ENCODE peak calls at places on chromosomes 6 and 20, in seven cellular contexts. F is psoas muscle, T is MCF 10A, G is CD14-positive monocyte, E is AG04449, J is upper lobe of left lung, Q is neural crest cell. K is an unnamed sample.

GRCh38 chr6:143002686-143003085 is 57.7 kb upstream of the HIVEP2 start:
- DNase-seq in F (no peak), T (no peak), G (no peak), E (no peak), J (no peak), Q (no peak), K (no peak)

GRCh38 chr6:57216235-57217101 is 5.6 kb downstream of the RAB23 start:
- DNase-seq in F (no peak), T (peak), G (no peak), E (no peak), J (no peak), Q (no peak), K (no peak)

GRCh38 chr6:130557481-130558112 is 191.8 kb downstream of the TMEM200A start:
- DNase-seq in F (no peak), T (no peak), G (no peak), E (no peak), J (no peak), Q (no peak), K (no peak)

GRCh38 chr6:138188278-138188923 is 26.7 kb downstream of the ARFGEF3 start:
- DNase-seq in F (no peak), T (no peak), G (no peak), E (no peak), J (no peak), Q (no peak), K (no peak)

GRCh38 chr6:128803911-128804310 is 79.0 kb upstream of the LAMA2 start:
- DNase-seq in F (no peak), T (peak), G (no peak), E (peak), J (no peak), Q (no peak), K (no peak)

GRCh38 chr6:138378463-138378862 is 758 bp downstream of the SMIM28 start:
- DNase-seq in F (no peak), T (no peak), G (no peak), E (no peak), J (no peak), Q (no peak), K (no peak)

GRCh38 chr6:152748843-152749242 is 1.8 kb upstream of the VIP start:
- DNase-seq in F (no peak), T (peak), G (no peak), E (no peak), J (no peak), Q (no peak), K (peak)

GRCh38 chr20:48586728-48587127 is 241.1 kb downstream of the PREX1 start:
- DNase-seq in F (no peak), T (no peak), G (no peak), E (no peak), J (no peak), Q (no peak), K (no peak)

GRCh38 chr6:133969285-133969946 is 16.4 kb downstream of the TBPL1 start:
- DNase-seq in F (no peak), T (no peak), G (no peak), E (no peak), J (no peak), Q (no peak), K (no peak)

GRCh38 chr6:108187519-108187918 is 21.7 kb downstream of the NR2E1 start:
- DNase-seq in F (no peak), T (no peak), G (no peak), E (no peak), J (no peak), Q (no peak), K (no peak)

GRCh38 chr6:113645576-113645970 is 211.6 kb upstream of the MARCKS start:
- DNase-seq in F (no peak), T (peak), G (no peak), E (peak), J (no peak), Q (no peak), K (no peak)

GRCh38 chr6:142871910-142872331 is 73.1 kb downstream of the HIVEP2 start:
- DNase-seq in F (no peak), T (peak), G (peak), E (peak), J (peak), Q (no peak), K (peak)

GRCh38 chr6:35496036-35496850 is 636 bp downstream of the TEAD3 start:
- DNase-seq in F (peak), T (no peak), G (no peak), E (no peak), J (no peak), Q (peak), K (peak)

GRCh38 chr6:73203098-73203497 is 22.2 kb downstream of the KHDC1L start:
- DNase-seq in F (no peak), T (peak), G (no peak), E (no peak), J (no peak), Q (no peak), K (peak)

GRCh38 chr6:39092124-39092523 is 22.9 kb downstream of the SAYSD1 start:
- DNase-seq in F (no peak), T (peak), G (no peak), E (no peak), J (no peak), Q (no peak), K (peak)

GRCh38 chr6:29009358-29009757 is 4.2 kb upstream of the ZNF311 start:
- DNase-seq in F (no peak), T (no peak), G (no peak), E (no peak), J (no peak), Q (no peak), K (no peak)

GRCh38 chr20:53760025-53760441 is 166.4 kb upstream of the ZNF217 start:
- DNase-seq in F (no peak), T (no peak), G (no peak), E (no peak), J (no peak), Q (no peak), K (no peak)

GRCh38 chr6:149128489-149129145 is 188.9 kb upstream of the TAB2 start:
- DNase-seq in F (no peak), T (no peak), G (no peak), E (no peak), J (no peak), Q (no peak), K (no peak)

GRCh38 chr6:39060467-39061160 is 12.0 kb downstream of the GLP1R start:
- DNase-seq in F (no peak), T (no peak), G (peak), E (no peak), J (no peak), Q (no peak), K (no peak)

DNA sequence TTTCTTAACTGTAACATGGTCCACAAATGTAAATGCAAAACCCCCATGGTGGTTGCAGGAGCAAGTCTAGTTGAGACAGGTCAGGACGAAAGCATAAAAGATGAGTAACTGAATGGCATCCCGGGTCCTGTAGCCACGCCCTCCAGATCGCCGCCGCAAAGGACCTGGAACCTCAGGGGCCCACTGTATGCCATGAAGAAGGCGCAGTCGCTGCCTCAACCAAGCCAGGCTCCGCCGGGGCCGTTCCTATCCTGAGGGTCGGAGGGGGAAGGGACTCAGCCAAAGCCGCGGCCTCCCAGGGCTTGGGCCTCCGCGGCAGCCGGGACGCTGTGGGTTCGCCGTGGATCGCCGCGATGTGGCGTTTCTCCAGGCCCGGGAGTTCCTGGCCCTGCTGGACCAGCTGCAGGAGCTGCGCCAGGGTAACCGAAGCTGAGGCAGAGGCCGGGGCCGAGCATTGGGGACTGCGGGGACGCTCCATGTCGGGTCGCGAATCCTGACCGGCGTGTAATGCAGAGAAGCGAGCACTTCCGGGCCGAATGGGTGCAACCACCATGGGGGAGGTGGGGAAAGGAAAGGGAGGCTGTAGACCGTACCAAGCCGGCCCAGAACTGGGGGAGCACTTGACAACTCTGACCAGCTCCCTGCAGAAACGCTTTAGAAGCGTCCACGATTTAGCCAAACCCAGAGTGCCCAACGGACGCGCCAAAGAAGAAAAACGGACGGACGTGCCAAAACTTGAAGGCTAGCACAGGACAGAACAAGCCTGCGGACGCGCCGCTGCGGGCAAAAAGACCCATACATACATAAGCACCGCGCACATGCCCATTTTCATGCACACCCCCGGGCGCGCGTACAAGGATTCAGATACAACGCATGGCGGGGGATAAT is 11.1 kb downstream of the RPL7L1 start:
- DNase-seq in F (peak), T (peak), G (peak), E (peak), J (peak), Q (peak), K (peak)
- TF ChIP-seq CTCF in F (no peak), T (no peak), G (no peak), E (no peak), J (peak), Q (no peak), K (no peak)

GRCh38 chr6:3825851-3826581 is 23.2 kb upstream of the FAM50B start:
- DNase-seq in F (peak), T (peak), G (no peak), E (peak), J (peak), Q (no peak), K (no peak)

GRCh38 chr6:3829285-3829684 is 19.9 kb upstream of the FAM50B start:
- DNase-seq in F (no peak), T (no peak), G (no peak), E (no peak), J (no peak), Q (no peak), K (no peak)

GRCh38 chr6:3822747-3823445 is 26.3 kb upstream of the FAM50B start:
- DNase-seq in F (no peak), T (no peak), G (no peak), E (no peak), J (no peak), Q (no peak), K (no peak)

GRCh38 chr6:3823671-3824070 is 25.5 kb upstream of the FAM50B start:
- DNase-seq in F (no peak), T (no peak), G (no peak), E (no peak), J (no peak), Q (no peak), K (no peak)

GRCh38 chr6:3825331-3825831 is 23.8 kb upstream of the FAM50B start:
- DNase-seq in F (peak), T (peak), G (no peak), E (no peak), J (peak), Q (peak), K (no peak)
- TF ChIP-seq CTCF in F (peak), T (peak), G (no peak), E (peak), J (peak), Q (peak), K (no peak)

GRCh38 chr6:5994234-5994998 is 12.3 kb downstream of the NRN1 start:
- DNase-seq in F (no peak), T (no peak), G (no peak), E (no peak), J (no peak), Q (no peak), K (peak)
- TF ChIP-seq CTCF in F (no peak), T (no peak), G (no peak), E (no peak), J (no peak), Q (no peak), K (no peak)

GRCh38 chr6:33815854-33816253 is 12.1 kb upstream of the MLN start:
- DNase-seq in F (no peak), T (peak), G (no peak), E (no peak), J (no peak), Q (peak), K (peak)

GRCh38 chr6:33818293-33818692 is 14.5 kb upstream of the MLN start:
- DNase-seq in F (no peak), T (no peak), G (no peak), E (no peak), J (no peak), Q (no peak), K (no peak)

GRCh38 chr6:33819021-33819420 is 15.2 kb upstream of the MLN start:
- DNase-seq in F (no peak), T (no peak), G (no peak), E (no peak), J (no peak), Q (no peak), K (no peak)

GRCh38 chr6:33816911-33817310 is 13.1 kb upstream of the MLN start:
- DNase-seq in F (no peak), T (no peak), G (no peak), E (no peak), J (no peak), Q (no peak), K (no peak)

DNA sequence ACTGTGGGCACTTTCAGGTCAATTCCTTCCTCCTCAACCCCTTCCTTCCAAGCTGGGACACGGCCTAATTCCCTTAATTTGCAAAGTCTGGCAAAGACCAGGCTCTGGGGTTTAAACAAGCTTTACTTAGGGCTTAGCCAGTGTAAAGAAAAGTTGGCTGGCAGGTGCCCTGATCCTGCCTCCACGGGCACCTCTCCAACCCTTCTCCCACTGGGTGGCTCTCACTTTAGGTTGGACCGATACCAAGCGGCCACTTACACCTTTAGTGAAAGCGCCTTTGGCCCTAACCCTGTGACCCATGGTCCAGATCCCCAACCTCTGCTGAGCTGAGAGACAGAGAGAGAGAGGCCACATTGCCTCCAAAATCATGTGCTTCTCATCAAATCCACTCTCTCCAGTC is 13.7 kb upstream of the MLN start:
- DNase-seq in F (no peak), T (no peak), G (no peak), E (no peak), J (peak), Q (no peak), K (no peak)
- TF ChIP-seq CTCF in F (no peak), T (no peak), G (no peak), E (no peak), J (no peak), Q (no peak), K (no peak)

DNA sequence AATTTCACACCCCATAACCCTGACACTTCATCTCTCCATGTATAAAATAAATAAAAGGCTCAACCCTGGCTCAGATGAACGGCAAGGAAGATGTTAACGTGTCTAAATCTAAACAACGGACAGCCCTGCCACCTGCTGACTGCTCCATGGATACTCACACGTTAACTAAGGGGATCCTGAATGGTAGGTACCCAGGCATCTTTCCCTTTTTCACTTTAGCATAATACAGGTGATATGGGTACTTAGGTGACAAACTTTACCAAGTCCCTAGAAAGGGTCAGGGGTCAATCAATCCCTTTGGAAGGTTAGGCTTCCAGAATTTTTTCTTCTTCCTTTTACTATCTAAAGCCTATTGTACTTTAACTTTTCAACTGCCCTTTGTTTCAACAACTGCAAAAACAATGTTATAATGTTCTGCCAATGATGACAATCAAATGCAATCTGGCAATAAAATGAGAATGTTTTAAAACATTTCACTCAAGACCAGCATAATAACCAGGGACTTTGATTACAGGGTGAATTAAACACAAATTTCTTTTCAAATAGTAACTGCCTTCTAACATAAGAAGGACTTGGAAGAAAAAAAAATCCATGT is 52.4 kb upstream of the IPCEF1 start:
- DNase-seq in F (no peak), T (peak), G (no peak), E (no peak), J (no peak), Q (no peak), K (peak)
- TF ChIP-seq CTCF in F (peak), T (peak), G (peak), E (peak), J (peak), Q (peak), K (no peak)

DNA sequence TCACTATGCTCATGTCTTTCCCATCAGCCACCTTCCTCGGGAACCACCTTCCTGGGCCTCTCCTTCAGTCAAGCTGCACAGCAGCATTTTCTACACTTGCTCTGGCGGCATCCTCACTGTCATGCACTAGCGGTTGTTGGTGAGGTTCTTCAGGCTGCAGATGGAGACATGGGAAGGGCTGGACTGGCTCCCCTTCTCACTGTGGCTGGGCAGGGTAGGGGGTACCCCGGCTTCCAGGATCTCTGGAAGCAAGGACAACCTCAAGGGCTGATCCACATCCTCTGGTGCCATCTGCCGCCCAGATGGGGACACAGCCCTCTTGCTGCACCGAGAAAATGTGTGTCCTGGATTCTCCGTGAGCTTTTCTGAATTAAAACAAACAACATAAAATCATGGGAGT is 180.1 kb upstream of the RNF24 start:
- DNase-seq in F (no peak), T (peak), G (no peak), E (no peak), J (no peak), Q (peak), K (no peak)
- TF ChIP-seq CTCF in F (peak), T (peak), G (no peak), E (peak), J (no peak), Q (peak), K (no peak)

GRCh38 chr6:24524801-24525200 is 30.0 kb downstream of the ALDH5A1 start:
- DNase-seq in F (no peak), T (peak), G (no peak), E (peak), J (no peak), Q (no peak), K (peak)
- TF ChIP-seq CTCF in F (no peak), T (peak), G (no peak), E (peak), J (no peak), Q (peak), K (peak)

GRCh38 chr6:139388384-139388783 is 13.9 kb upstream of the CITED2 start:
- DNase-seq in F (no peak), T (no peak), G (no peak), E (no peak), J (no peak), Q (no peak), K (no peak)
- TF ChIP-seq CTCF in F (no peak), T (no peak), G (no peak), E (no peak), J (no peak), Q (no peak), K (no peak)

DNA sequence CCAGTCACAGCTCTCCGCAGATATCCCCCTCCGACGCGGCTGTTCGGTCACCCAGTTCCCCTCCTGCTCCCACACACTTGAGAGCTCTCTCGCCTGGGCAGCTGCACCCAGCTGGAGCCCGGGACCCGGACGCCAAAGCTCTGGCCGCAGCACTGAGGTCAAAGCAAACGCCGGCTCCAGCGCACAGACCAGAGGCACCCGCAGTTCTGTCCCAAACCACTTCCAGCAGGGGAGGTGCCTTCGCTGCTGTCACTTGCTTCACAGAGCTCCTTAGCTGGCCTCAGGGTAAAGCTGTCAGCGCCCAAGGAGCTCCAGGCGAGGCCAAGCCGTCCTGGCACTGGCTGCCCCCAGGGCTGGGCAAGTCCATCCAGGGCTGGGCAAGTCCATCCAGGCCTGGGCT is 27.9 kb downstream of the SLC2A4RG start:
- DNase-seq in F (no peak), T (no peak), G (no peak), E (no peak), J (no peak), Q (no peak), K (no peak)
- TF ChIP-seq CTCF in F (no peak), T (no peak), G (no peak), E (no peak), J (no peak), Q (no peak), K (no peak)

K was measured in NB4.